ENCODE peak calls at places on chromosomes 4 and X, in nine cellular contexts. One of them, this sample, is unnamed.

GRCh38 chr4:73692284-73692683 is 48.1 kb upstream of the CXCL8 start:
- DNase-seq in GM06990: no peak
- DNase-seq in NCI-H1092 treated with DMSO at 0.1 percent for 48 hours: no peak
- DNase-seq in naive B cell: no peak
- DNase-seq in stomach: no peak
- DNase-seq in ELR: peak
- DNase-seq in activated CD4-positive, alpha-beta T cell treated with anti-CD3 and anti-CD28 coated beads, Interleukin-2, amount 10 ng/mL, durations not matched to agents 7 days and 5 days: no peak
- DNase-seq in HFF-Myc: no peak
- DNase-seq in GM12892: no peak
- DNase-seq in this sample: no peak

GRCh38 chrX:53580742-53581504 is 105.6 kb downstream of the HUWE1 start:
- DNase-seq in NCI-H1092 treated with DMSO at 0.1 percent for 48 hours: no peak
- DNase-seq in HFF-Myc: no peak
- DNase-seq in stomach: no peak
- DNase-seq in activated CD4-positive, alpha-beta T cell treated with anti-CD3 and anti-CD28 coated beads, Interleukin-2, amount 10 ng/mL, durations not matched to agents 7 days and 5 days: no peak
- DNase-seq in ELR: no peak
- DNase-seq in naive B cell: no peak
- DNase-seq in GM12892: no peak
- DNase-seq in GM06990: no peak
- DNase-seq in this sample: no peak

GRCh38 chr4:10571896-10572295 is 112.7 kb downstream of the CLNK start:
- DNase-seq in ELR: no peak
- DNase-seq in NCI-H1092 treated with DMSO at 0.1 percent for 48 hours: no peak
- DNase-seq in naive B cell: no peak
- DNase-seq in stomach: no peak
- DNase-seq in HFF-Myc: no peak
- DNase-seq in GM06990: no peak
- DNase-seq in GM12892: no peak
- DNase-seq in activated CD4-positive, alpha-beta T cell treated with anti-CD3 and anti-CD28 coated beads, Interleukin-2, amount 10 ng/mL, durations not matched to agents 7 days and 5 days: no peak
- DNase-seq in this sample: no peak

GRCh38 chrX:10022580-10023245 is 55.6 kb downstream of the CLDN34 start:
- DNase-seq in HFF-Myc: peak
- DNase-seq in GM06990: no peak
- DNase-seq in stomach: no peak
- DNase-seq in GM12892: no peak
- DNase-seq in activated CD4-positive, alpha-beta T cell treated with anti-CD3 and anti-CD28 coated beads, Interleukin-2, amount 10 ng/mL, durations not matched to agents 7 days and 5 days: no peak
- DNase-seq in NCI-H1092 treated with DMSO at 0.1 percent for 48 hours: no peak
- DNase-seq in ELR: peak
- DNase-seq in naive B cell: no peak
- DNase-seq in this sample: no peak

GRCh38 chr4:126794363-126794762 is 838.4 kb upstream of the INTU start:
- DNase-seq in ELR: peak
- DNase-seq in HFF-Myc: no peak
- DNase-seq in GM12892: no peak
- DNase-seq in stomach: no peak
- DNase-seq in activated CD4-positive, alpha-beta T cell treated with anti-CD3 and anti-CD28 coated beads, Interleukin-2, amount 10 ng/mL, durations not matched to agents 7 days and 5 days: no peak
- DNase-seq in GM06990: no peak
- DNase-seq in NCI-H1092 treated with DMSO at 0.1 percent for 48 hours: no peak
- DNase-seq in naive B cell: no peak
- DNase-seq in this sample: no peak

GRCh38 chrX:140710710-140711109 is 1.2 kb downstream of the LINC00632 start:
- DNase-seq in NCI-H1092 treated with DMSO at 0.1 percent for 48 hours: no peak
- DNase-seq in HFF-Myc: no peak
- DNase-seq in ELR: peak
- DNase-seq in naive B cell: no peak
- DNase-seq in GM06990: no peak
- DNase-seq in stomach: no peak
- DNase-seq in GM12892: no peak
- DNase-seq in activated CD4-positive, alpha-beta T cell treated with anti-CD3 and anti-CD28 coated beads, Interleukin-2, amount 10 ng/mL, durations not matched to agents 7 days and 5 days: no peak
- DNase-seq in this sample: no peak

GRCh38 chrX:69307736-69308135 is 142.5 kb upstream of the PJA1 start:
- DNase-seq in activated CD4-positive, alpha-beta T cell treated with anti-CD3 and anti-CD28 coated beads, Interleukin-2, amount 10 ng/mL, durations not matched to agents 7 days and 5 days: no peak
- DNase-seq in NCI-H1092 treated with DMSO at 0.1 percent for 48 hours: no peak
- DNase-seq in GM12892: no peak
- DNase-seq in ELR: no peak
- DNase-seq in stomach: no peak
- DNase-seq in GM06990: no peak
- DNase-seq in HFF-Myc: no peak
- DNase-seq in naive B cell: no peak
- DNase-seq in this sample: no peak

GRCh38 chr4:55075823-55076418 is 49.5 kb downstream of the KDR start:
- DNase-seq in activated CD4-positive, alpha-beta T cell treated with anti-CD3 and anti-CD28 coated beads, Interleukin-2, amount 10 ng/mL, durations not matched to agents 7 days and 5 days: no peak
- DNase-seq in stomach: no peak
- DNase-seq in GM12892: no peak
- DNase-seq in ELR: no peak
- DNase-seq in naive B cell: no peak
- DNase-seq in NCI-H1092 treated with DMSO at 0.1 percent for 48 hours: no peak
- DNase-seq in GM06990: no peak
- DNase-seq in HFF-Myc: no peak
- DNase-seq in this sample: no peak

GRCh38 chr4:168162604-168163003 is 70.3 kb downstream of the ANXA10 start:
- DNase-seq in NCI-H1092 treated with DMSO at 0.1 percent for 48 hours: no peak
- DNase-seq in HFF-Myc: no peak
- DNase-seq in stomach: peak
- DNase-seq in GM06990: no peak
- DNase-seq in naive B cell: no peak
- DNase-seq in ELR: peak
- DNase-seq in GM12892: no peak
- DNase-seq in activated CD4-positive, alpha-beta T cell treated with anti-CD3 and anti-CD28 coated beads, Interleukin-2, amount 10 ng/mL, durations not matched to agents 7 days and 5 days: no peak
- DNase-seq in this sample: no peak

GRCh38 chrX:35076061-35076460 is 133.5 kb downstream of the FAM47B start:
- DNase-seq in GM12892: no peak
- DNase-seq in ELR: no peak
- DNase-seq in stomach: no peak
- DNase-seq in NCI-H1092 treated with DMSO at 0.1 percent for 48 hours: no peak
- DNase-seq in HFF-Myc: no peak
- DNase-seq in GM06990: no peak
- DNase-seq in activated CD4-positive, alpha-beta T cell treated with anti-CD3 and anti-CD28 coated beads, Interleukin-2, amount 10 ng/mL, durations not matched to agents 7 days and 5 days: no peak
- DNase-seq in naive B cell: no peak
- DNase-seq in this sample: no peak

GRCh38 chr4:101126044-101126443 is 221.3 kb downstream of the PPP3CA start:
- DNase-seq in activated CD4-positive, alpha-beta T cell treated with anti-CD3 and anti-CD28 coated beads, Interleukin-2, amount 10 ng/mL, durations not matched to agents 7 days and 5 days: no peak
- DNase-seq in naive B cell: no peak
- DNase-seq in GM06990: no peak
- DNase-seq in stomach: no peak
- DNase-seq in HFF-Myc: peak
- DNase-seq in NCI-H1092 treated with DMSO at 0.1 percent for 48 hours: no peak
- DNase-seq in GM12892: no peak
- DNase-seq in ELR: peak
- DNase-seq in this sample: no peak

GRCh38 chrX:15525664-15526416 is 25.2 kb downstream of the BMX start:
- DNase-seq in activated CD4-positive, alpha-beta T cell treated with anti-CD3 and anti-CD28 coated beads, Interleukin-2, amount 10 ng/mL, durations not matched to agents 7 days and 5 days: no peak
- DNase-seq in naive B cell: no peak
- DNase-seq in HFF-Myc: no peak
- DNase-seq in NCI-H1092 treated with DMSO at 0.1 percent for 48 hours: peak
- DNase-seq in ELR: peak
- DNase-seq in stomach: no peak
- DNase-seq in GM12892: no peak
- DNase-seq in GM06990: no peak
- DNase-seq in this sample: no peak

GRCh38 chr4:86596802-86597201 is 2.7 kb downstream of the PTPN13 start:
- DNase-seq in naive B cell: no peak
- DNase-seq in GM06990: no peak
- DNase-seq in ELR: peak
- DNase-seq in GM12892: no peak
- DNase-seq in activated CD4-positive, alpha-beta T cell treated with anti-CD3 and anti-CD28 coated beads, Interleukin-2, amount 10 ng/mL, durations not matched to agents 7 days and 5 days: no peak
- DNase-seq in HFF-Myc: no peak
- DNase-seq in stomach: no peak
- DNase-seq in NCI-H1092 treated with DMSO at 0.1 percent for 48 hours: no peak
- DNase-seq in this sample: no peak

GRCh38 chr4:123561525-123561924 is 164.9 kb downstream of the SPRY1 start:
- DNase-seq in ELR: no peak
- DNase-seq in naive B cell: no peak
- DNase-seq in GM12892: no peak
- DNase-seq in HFF-Myc: no peak
- DNase-seq in activated CD4-positive, alpha-beta T cell treated with anti-CD3 and anti-CD28 coated beads, Interleukin-2, amount 10 ng/mL, durations not matched to agents 7 days and 5 days: no peak
- DNase-seq in GM06990: no peak
- DNase-seq in stomach: no peak
- DNase-seq in NCI-H1092 treated with DMSO at 0.1 percent for 48 hours: no peak
- DNase-seq in this sample: no peak

GRCh38 chr4:68342139-68342538 is 7.8 kb downstream of the YTHDC1 start:
- DNase-seq in naive B cell: no peak
- DNase-seq in ELR: peak
- DNase-seq in activated CD4-positive, alpha-beta T cell treated with anti-CD3 and anti-CD28 coated beads, Interleukin-2, amount 10 ng/mL, durations not matched to agents 7 days and 5 days: no peak
- DNase-seq in HFF-Myc: no peak
- DNase-seq in NCI-H1092 treated with DMSO at 0.1 percent for 48 hours: no peak
- DNase-seq in GM06990: no peak
- DNase-seq in stomach: no peak
- DNase-seq in GM12892: no peak
- DNase-seq in this sample: no peak

This sample was measured in AG04450.